ENCODE peak calls at places on chromosomes 1 and 21, in nine cellular contexts. R is colonic mucosa; B is GM19239; N is KG1; M is mucosa of gallbladder; I is D341Med; P is EH; E is head of caudate nucleus; H is activated CD4-positive, alpha-beta T cell treated with anti-CD3 and anti-CD28 coated beads for 48 hours. J is an unnamed sample.

GRCh38 chr1:20625176-20626097 is 7.8 kb upstream of the PINK1 start:
- DNase-seq in R (no peak), B (no peak), N (no peak), M (no peak), I (no peak), P (no peak), E (no peak), H (no peak), J (no peak)

GRCh38 chr1:184191181-184191601 is 139.7 kb downstream of the TSEN15 start:
- DNase-seq in R (peak; percentile 35), B (no peak), N (no peak), M (peak; percentile 70), I (no peak), P (peak; percentile 64), E (peak; percentile 43), H (no peak), J (no peak)

GRCh38 chr1:225228871-225229303 is 199.0 kb downstream of the LBR start:
- DNase-seq in R (no peak), B (no peak), N (no peak), M (no peak), I (no peak), P (no peak), E (no peak), H (no peak), J (no peak)

GRCh38 chr1:47651311-47652089 is 213.7 kb downstream of the FOXD2 start:
- DNase-seq in R (peak; percentile 71), B (no peak), N (no peak), M (no peak), I (no peak), P (no peak), E (no peak), H (no peak), J (no peak)

GRCh38 chr1:61294828-61295428 is 212.6 kb downstream of the NFIA start:
- DNase-seq in R (no peak), B (no peak), N (no peak), M (no peak), I (no peak), P (no peak), E (no peak), H (no peak), J (no peak)

GRCh38 chr1:181251001-181251712 is 162.7 kb downstream of the IER5 start:
- DNase-seq in R (no peak), B (no peak), N (no peak), M (peak; percentile 60), I (peak; percentile 51), P (peak; percentile 51), E (no peak), H (no peak), J (no peak)

GRCh38 chr1:1429671-1430073 is 5.8 kb upstream of the VWA1 start:
- DNase-seq in R (no peak), B (no peak), N (no peak), M (no peak), I (no peak), P (peak; percentile 28), E (no peak), H (no peak), J (no peak)

GRCh38 chr1:36516372-36517018 is 33.8 kb upstream of the CSF3R start:
- DNase-seq in R (peak; percentile 29), B (peak; percentile 66), N (peak; percentile 11), M (peak; percentile 44), I (peak; percentile 83), P (peak; percentile 64), E (peak; percentile 69), H (peak; percentile 57), J (no peak)

GRCh38 chr1:155981266-155982088 is 3.1 kb upstream of the ARHGEF2 start:
- DNase-seq in R (no peak), B (no peak), N (no peak), M (no peak), I (no peak), P (peak; percentile 94), E (no peak), H (peak; percentile 35), J (no peak)

GRCh38 chr1:10280442-10281350 is 70.3 kb downstream of the KIF1B start:
- DNase-seq in R (no peak), B (no peak), N (no peak), M (no peak), I (no peak), P (peak; percentile 61), E (no peak), H (no peak), J (no peak)

GRCh38 chr21:15868940-15869339 is 139.2 kb downstream of the USP25 start:
- DNase-seq in R (no peak), B (no peak), N (no peak), M (no peak), I (no peak), P (no peak), E (no peak), H (no peak), J (no peak)

GRCh38 chr1:100009458-100009857 is 39.7 kb downstream of the SLC35A3 start:
- DNase-seq in R (no peak), B (no peak), N (no peak), M (no peak), I (no peak), P (peak; percentile 74), E (no peak), H (no peak), J (no peak)

GRCh38 chr1:160522622-160523345 is at the start of gene SLAMF6:
- DNase-seq in R (peak; percentile 64), B (no peak), N (no peak), M (no peak), I (no peak), P (no peak), E (no peak), H (peak; percentile 72), J (no peak)

GRCh38 chr1:101613549-101613948 is 376.7 kb downstream of the S1PR1 start:
- DNase-seq in R (no peak), B (no peak), N (no peak), M (no peak), I (no peak), P (no peak), E (no peak), H (no peak), J (no peak)

GRCh38 chr1:154087574-154087973 is 67.3 kb downstream of the NUP210L start:
- DNase-seq in R (no peak), B (no peak), N (no peak), M (no peak), I (no peak), P (no peak), E (no peak), H (no peak), J (no peak)

GRCh38 chr1:174976436-174977107 is 23.2 kb upstream of the CACYBP start:
- DNase-seq in R (no peak), B (no peak), N (no peak), M (no peak), I (no peak), P (peak; percentile 68), E (no peak), H (no peak), J (no peak)

GRCh38 chr1:205805082-205805711 is 7.8 kb downstream of the SLC41A1 start:
- DNase-seq in R (no peak), B (no peak), N (no peak), M (no peak), I (no peak), P (peak; percentile 13), E (no peak), H (peak; percentile 72), J (no peak)

GRCh38 chr1:18091660-18092446 is 15.7 kb upstream of the IGSF21 start:
- DNase-seq in R (no peak), B (no peak), N (no peak), M (no peak), I (no peak), P (peak; percentile 86), E (no peak), H (no peak), J (no peak)

GRCh38 chr21:46111857-46112730 is 14.2 kb downstream of the COL6A2 start:
- DNase-seq in R (no peak), B (no peak), N (no peak), M (no peak), I (peak; percentile 24), P (no peak), E (no peak), H (no peak), J (no peak)

GRCh38 chr1:156421939-156422601 is 53.1 kb downstream of the RHBG start:
- DNase-seq in R (no peak), B (no peak), N (no peak), M (no peak), I (no peak), P (no peak), E (no peak), H (no peak), J (no peak)

GRCh38 chr1:16915627-16915973 is 6.1 kb upstream of the CROCC start:
- DNase-seq in R (no peak), B (no peak), N (no peak), M (no peak), I (peak; percentile 32), P (peak; percentile 15), E (no peak), H (no peak), J (no peak)

GRCh38 chr21:35329940-35330670 is 281.0 kb upstream of the RUNX1 start:
- DNase-seq in R (no peak), B (no peak), N (no peak), M (no peak), I (no peak), P (peak; percentile 9), E (no peak), H (no peak), J (no peak)

GRCh38 chr1:203797948-203798347 is 2.5 kb downstream of the ZBED6 start:
- DNase-seq in R (peak; percentile 22), B (no peak), N (no peak), M (no peak), I (no peak), P (peak; percentile 59), E (no peak), H (no peak), J (no peak)

GRCh38 chr1:44131411-44131810 is 10.0 kb downstream of the KLF18 start:
- DNase-seq in R (no peak), B (no peak), N (no peak), M (no peak), I (no peak), P (no peak), E (no peak), H (no peak), J (no peak)

GRCh38 chr1:108851567-108851966 is 5.3 kb downstream of the AKNAD1 start:
- DNase-seq in R (no peak), B (no peak), N (no peak), M (no peak), I (no peak), P (no peak), E (no peak), H (no peak), J (no peak)

GRCh38 chr1:5571861-5572401 is 420.3 kb downstream of the NPHP4 start:
- DNase-seq in R (peak; percentile 11), B (no peak), N (no peak), M (peak; percentile 9), I (no peak), P (no peak), E (no peak), H (no peak), J (no peak)

GRCh38 chr1:82152356-82153281 is 351.9 kb downstream of the ADGRL2 start:
- DNase-seq in R (no peak), B (no peak), N (no peak), M (no peak), I (no peak), P (no peak), E (no peak), H (no peak), J (no peak)

GRCh38 chr1:53080769-53081168 is 18.8 kb downstream of the PODN start:
- DNase-seq in R (no peak), B (no peak), N (no peak), M (no peak), I (no peak), P (no peak), E (no peak), H (no peak), J (no peak)

GRCh38 chr21:45306832-45307571 is 19.3 kb upstream of the POFUT2 start:
- DNase-seq in R (peak; percentile 41), B (no peak), N (no peak), M (peak; percentile 74), I (no peak), P (peak; percentile 89), E (peak; percentile 94), H (no peak), J (peak; percentile 89)

GRCh38 chr1:41342774-41343355 is 18.4 kb upstream of the FOXO6 start:
- DNase-seq in R (no peak), B (no peak), N (no peak), M (no peak), I (peak; percentile 1), P (no peak), E (no peak), H (no peak), J (no peak)

GRCh38 chr1:115771847-115772457 is 3.4 kb upstream of the CASQ2 start:
- DNase-seq in R (peak; percentile 62), B (peak; percentile 44), N (peak; percentile 40), M (peak; percentile 64), I (peak; percentile 71), P (peak; percentile 83), E (peak; percentile 35), H (peak; percentile 11), J (no peak)

J was measured in substantia nigra.